ENCODE peak calls at places on chromosome 6, in nine cellular contexts. One of them, this sample, is unnamed.

GRCh38 chr6:76615395-76615794 is 542.9 kb upstream of the IMPG1 start:
- DNase-seq in SK-N-SH: no peak
- DNase-seq in GM23338: no peak
- DNase-seq in A549: no peak
- DNase-seq in HepG2: no peak
- DNase-seq in GM12878: no peak
- DNase-seq in K562: no peak
- DNase-seq in Panc1: no peak
- DNase-seq in HCT116: no peak
- DNase-seq in this sample: no peak

GRCh38 chr6:132812255-132812732 is 2.1 kb upstream of the RPS12 start:
- DNase-seq in SK-N-SH: no peak
- DNase-seq in GM23338: no peak
- DNase-seq in A549: no peak
- DNase-seq in HepG2: peak
- DNase-seq in GM12878: no peak
- DNase-seq in K562: no peak
- DNase-seq in Panc1: no peak
- DNase-seq in HCT116: no peak
- DNase-seq in this sample: no peak

GRCh38 chr6:1580109-1580508 is 29.6 kb upstream of the FOXC1 start:
- DNase-seq in SK-N-SH: no peak
- DNase-seq in GM23338: no peak
- DNase-seq in A549: no peak
- DNase-seq in HepG2: no peak
- DNase-seq in GM12878: no peak
- DNase-seq in K562: no peak
- DNase-seq in Panc1: no peak
- DNase-seq in HCT116: no peak
- DNase-seq in this sample: no peak

GRCh38 chr6:1068068-1068467 is 243.8 kb upstream of the FOXQ1 start:
- DNase-seq in SK-N-SH: no peak
- DNase-seq in GM23338: no peak
- DNase-seq in A549: no peak
- DNase-seq in HepG2: peak
- DNase-seq in GM12878: no peak
- DNase-seq in K562: no peak
- DNase-seq in Panc1: no peak
- DNase-seq in HCT116: no peak
- DNase-seq in this sample: no peak

GRCh38 chr6:6646384-6646783 is 57.9 kb downstream of the LY86 start:
- DNase-seq in SK-N-SH: no peak
- DNase-seq in GM23338: no peak
- DNase-seq in A549: no peak
- DNase-seq in HepG2: no peak
- DNase-seq in GM12878: no peak
- DNase-seq in K562: no peak
- DNase-seq in Panc1: no peak
- DNase-seq in HCT116: no peak
- DNase-seq in this sample: no peak

GRCh38 chr6:108518714-108519576 is 41.8 kb upstream of the FOXO3 start:
- DNase-seq in SK-N-SH: peak
- DNase-seq in GM23338: peak
- DNase-seq in A549: peak
- DNase-seq in HepG2: peak
- DNase-seq in GM12878: no peak
- DNase-seq in K562: peak
- DNase-seq in Panc1: peak
- DNase-seq in HCT116: peak
- DNase-seq in this sample: peak

GRCh38 chr6:158572653-158573541 is 13.0 kb downstream of the TMEM181 start:
- DNase-seq in SK-N-SH: no peak
- DNase-seq in GM23338: no peak
- DNase-seq in A549: no peak
- DNase-seq in HepG2: no peak
- DNase-seq in GM12878: no peak
- DNase-seq in K562: no peak
- DNase-seq in Panc1: no peak
- DNase-seq in HCT116: no peak
- DNase-seq in this sample: no peak

GRCh38 chr6:24495516-24495847 is 713 bp downstream of the ALDH5A1 start:
- DNase-seq in SK-N-SH: no peak
- DNase-seq in GM23338: peak
- DNase-seq in A549: peak
- DNase-seq in HepG2: peak
- DNase-seq in GM12878: no peak
- DNase-seq in K562: peak
- DNase-seq in Panc1: no peak
- DNase-seq in HCT116: peak
- DNase-seq in this sample: peak

GRCh38 chr6:29834564-29835436 is 7.2 kb downstream of the HLA-G start:
- DNase-seq in SK-N-SH: peak
- DNase-seq in GM23338: peak
- DNase-seq in A549: no peak
- DNase-seq in HepG2: no peak
- DNase-seq in GM12878: no peak
- DNase-seq in K562: peak
- DNase-seq in Panc1: no peak
- DNase-seq in HCT116: no peak
- DNase-seq in this sample: no peak

GRCh38 chr6:119484598-119484997 is 135.0 kb upstream of the MAN1A1 start:
- DNase-seq in SK-N-SH: no peak
- DNase-seq in GM23338: no peak
- DNase-seq in A549: no peak
- DNase-seq in HepG2: no peak
- DNase-seq in GM12878: no peak
- DNase-seq in K562: no peak
- DNase-seq in Panc1: no peak
- DNase-seq in HCT116: peak
- DNase-seq in this sample: no peak

GRCh38 chr6:105879902-105880547 is 206.1 kb upstream of the PRDM1 start:
- DNase-seq in SK-N-SH: no peak
- DNase-seq in GM23338: no peak
- DNase-seq in A549: no peak
- DNase-seq in HepG2: no peak
- DNase-seq in GM12878: peak
- DNase-seq in K562: no peak
- DNase-seq in Panc1: no peak
- DNase-seq in HCT116: no peak
- DNase-seq in this sample: no peak

DNA sequence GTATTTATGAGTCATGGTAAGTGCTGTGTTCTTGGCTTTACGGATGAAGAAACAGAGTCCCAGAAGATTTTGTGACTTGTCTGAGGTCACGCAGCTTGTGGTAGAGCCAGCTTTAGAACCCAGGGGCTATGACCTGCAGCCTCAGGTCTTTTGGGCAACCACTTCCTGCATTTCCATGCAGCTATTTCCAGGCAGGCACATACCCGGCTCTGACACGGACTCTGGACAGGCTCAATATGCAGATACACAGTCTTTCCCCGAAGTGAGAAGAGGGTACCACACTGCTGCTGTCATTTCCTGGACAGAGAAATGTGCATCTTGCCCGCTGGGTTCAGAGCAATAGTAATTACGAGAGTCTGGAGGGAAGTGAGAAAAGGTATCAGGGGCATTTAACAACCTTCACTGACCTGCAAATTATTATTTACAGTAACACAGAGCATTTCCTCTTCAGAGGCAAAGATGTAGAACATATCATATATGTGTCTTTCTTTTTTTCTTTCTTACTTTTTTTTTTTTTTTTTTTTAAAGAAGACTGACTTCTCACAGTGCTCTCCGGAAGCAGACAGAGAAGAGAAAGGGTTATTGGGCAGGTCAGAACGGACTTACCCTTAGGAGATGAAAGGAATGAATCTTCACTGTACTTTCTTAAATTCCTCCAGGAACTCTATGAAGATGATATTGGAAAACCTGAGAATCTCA is 185.1 kb downstream of the CLIC5 start:
- DNase-seq in SK-N-SH: no peak
- DNase-seq in GM23338: no peak
- DNase-seq in A549: no peak
- DNase-seq in HepG2: no peak
- DNase-seq in GM12878: peak
- DNase-seq in K562: no peak
- DNase-seq in Panc1: no peak
- DNase-seq in HCT116: no peak
- DNase-seq in this sample: no peak
- TF ChIP-seq REST in SK-N-SH: no peak
- TF ChIP-seq REST in GM23338: no peak
- TF ChIP-seq REST in A549: no peak
- TF ChIP-seq REST in HepG2: no peak
- TF ChIP-seq REST in GM12878: no peak
- TF ChIP-seq REST in K562: no peak
- TF ChIP-seq REST in Panc1: no peak
- TF ChIP-seq REST in HCT116: no peak
- TF ChIP-seq REST in this sample: no peak

GRCh38 chr6:36678488-36679042 is at the start of gene CDKN1A:
- DNase-seq in SK-N-SH: peak
- DNase-seq in GM23338: peak
- DNase-seq in A549: peak
- DNase-seq in HepG2: peak
- DNase-seq in GM12878: no peak
- DNase-seq in K562: peak
- DNase-seq in Panc1: no peak
- DNase-seq in HCT116: peak
- DNase-seq in this sample: peak
- TF ChIP-seq REST in SK-N-SH: peak
- TF ChIP-seq REST in GM23338: no peak
- TF ChIP-seq REST in A549: no peak
- TF ChIP-seq REST in HepG2: peak
- TF ChIP-seq REST in GM12878: no peak
- TF ChIP-seq REST in K562: peak
- TF ChIP-seq REST in Panc1: no peak
- TF ChIP-seq REST in HCT116: no peak
- TF ChIP-seq REST in this sample: no peak

DNA sequence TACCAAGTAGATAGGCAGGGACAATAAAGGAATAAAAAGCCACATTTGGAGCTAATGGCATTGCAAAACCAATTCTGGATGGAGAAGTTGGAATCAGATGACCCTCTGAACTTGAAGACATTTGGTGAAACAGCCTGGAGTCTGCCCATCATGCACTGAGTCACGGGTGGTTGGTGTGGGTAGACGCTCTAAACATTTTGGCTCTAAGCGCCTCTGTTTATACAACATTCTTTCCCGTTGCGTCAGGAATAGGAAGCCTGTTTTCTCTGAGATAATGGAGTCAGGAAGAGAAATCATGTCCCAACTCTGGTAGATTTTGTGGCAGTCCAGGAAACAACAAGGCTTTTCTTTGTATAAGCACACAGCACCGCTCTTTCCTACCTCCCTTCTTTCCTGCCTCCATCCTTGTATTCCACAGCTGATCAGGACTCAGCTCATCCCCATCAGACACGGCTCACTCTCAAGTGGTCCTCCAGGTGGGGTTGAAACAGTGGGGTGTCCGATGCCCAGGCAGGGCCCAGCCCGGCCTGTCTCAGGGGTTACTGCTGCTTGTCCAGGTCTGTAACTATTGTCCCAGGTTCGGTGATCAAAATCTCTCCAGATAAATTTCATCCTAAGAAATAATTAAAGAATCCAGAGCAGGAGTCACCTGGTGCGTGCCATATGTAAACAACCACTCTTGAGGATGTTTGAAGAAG is 12.1 kb upstream of the RAMACL start:
- DNase-seq in SK-N-SH: no peak
- DNase-seq in GM23338: no peak
- DNase-seq in A549: no peak
- DNase-seq in HepG2: no peak
- DNase-seq in GM12878: no peak
- DNase-seq in K562: no peak
- DNase-seq in Panc1: no peak
- DNase-seq in HCT116: no peak
- DNase-seq in this sample: no peak
- TF ChIP-seq REST in SK-N-SH: no peak
- TF ChIP-seq REST in GM23338: no peak
- TF ChIP-seq REST in A549: no peak
- TF ChIP-seq REST in HepG2: no peak
- TF ChIP-seq REST in GM12878: no peak
- TF ChIP-seq REST in K562: no peak
- TF ChIP-seq REST in Panc1: no peak
- TF ChIP-seq REST in HCT116: no peak
- TF ChIP-seq REST in this sample: no peak

DNA sequence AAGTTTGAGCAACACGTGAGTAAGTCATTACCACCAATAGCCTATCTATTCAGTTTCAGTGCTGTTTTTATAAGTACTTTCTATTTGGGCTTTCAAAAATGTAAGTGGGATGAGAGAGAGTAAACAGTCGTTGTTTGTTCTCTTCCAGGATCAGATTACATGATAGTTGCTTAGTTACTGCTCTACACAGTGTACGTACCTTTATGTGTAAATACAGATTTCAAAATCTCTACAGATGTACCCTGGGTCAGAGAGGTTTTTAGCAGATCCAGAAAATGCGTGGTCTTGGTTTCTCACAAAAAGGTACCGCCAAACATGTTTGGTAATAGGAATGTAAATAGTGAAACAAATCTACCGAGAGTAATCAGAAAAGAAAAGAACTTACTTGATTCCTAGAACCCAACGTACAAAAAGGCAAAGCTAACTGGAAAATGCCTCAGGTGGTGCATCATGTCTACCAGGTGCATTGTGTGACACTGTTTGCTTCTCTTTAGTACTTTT is 421.1 kb downstream of the BCKDHB start:
- DNase-seq in SK-N-SH: no peak
- DNase-seq in GM23338: no peak
- DNase-seq in A549: peak
- DNase-seq in HepG2: peak
- DNase-seq in GM12878: no peak
- DNase-seq in K562: no peak
- DNase-seq in Panc1: no peak
- DNase-seq in HCT116: no peak
- DNase-seq in this sample: no peak
- TF ChIP-seq REST in SK-N-SH: no peak
- TF ChIP-seq REST in GM23338: no peak
- TF ChIP-seq REST in A549: no peak
- TF ChIP-seq REST in HepG2: no peak
- TF ChIP-seq REST in GM12878: no peak
- TF ChIP-seq REST in K562: no peak
- TF ChIP-seq REST in Panc1: no peak
- TF ChIP-seq REST in HCT116: no peak
- TF ChIP-seq REST in this sample: no peak

DNA sequence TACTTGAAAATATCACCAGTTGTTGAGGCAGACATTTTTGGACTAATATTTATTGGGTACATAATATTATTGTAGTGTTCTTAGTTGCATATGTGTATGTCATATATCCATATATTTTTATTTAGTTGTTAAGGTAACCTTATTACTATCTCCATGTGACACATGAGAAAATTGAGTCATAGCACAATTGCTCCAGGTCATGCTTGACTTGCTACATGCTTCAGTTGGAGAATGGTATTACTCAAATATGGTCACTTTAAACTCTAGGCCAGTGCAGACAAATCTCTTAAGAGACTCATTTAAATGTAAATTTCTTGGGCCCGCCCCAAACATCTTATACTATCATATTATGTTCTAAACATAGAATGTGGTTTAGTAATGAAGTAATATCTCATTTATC is 246.1 kb downstream of the RIMS1 start:
- DNase-seq in SK-N-SH: no peak
- DNase-seq in GM23338: no peak
- DNase-seq in A549: no peak
- DNase-seq in HepG2: no peak
- DNase-seq in GM12878: no peak
- DNase-seq in K562: no peak
- DNase-seq in Panc1: no peak
- DNase-seq in HCT116: no peak
- DNase-seq in this sample: no peak
- TF ChIP-seq REST in SK-N-SH: no peak
- TF ChIP-seq REST in GM23338: no peak
- TF ChIP-seq REST in A549: no peak
- TF ChIP-seq REST in HepG2: no peak
- TF ChIP-seq REST in GM12878: no peak
- TF ChIP-seq REST in K562: no peak
- TF ChIP-seq REST in Panc1: no peak
- TF ChIP-seq REST in HCT116: no peak
- TF ChIP-seq REST in this sample: no peak